ENCODE peak calls at places on chromosome 12, in five cellular contexts. C, X, L, J and G are unnamed samples.

GRCh38 chr12:114123108-114123507 is 157.0 kb upstream of the RBM19 start:
- DNase-seq in C (no peak), L (no peak), J (no peak), X (no peak), G (no peak)

GRCh38 chr12:102873077-102873476 is 44.0 kb downstream of the PAH start:
- DNase-seq in C (no peak), J (no peak), L (no peak), X (no peak), G (no peak)

GRCh38 chr12:116099664-116100432 is 177.6 kb downstream of the MED13L start:
- DNase-seq in X (no peak), C (no peak), J (no peak), L (no peak), G (no peak)

GRCh38 chr12:120922279-120922678 is 18.1 kb upstream of the SPPL3 start:
- DNase-seq in C (no peak), L (no peak), J (peak), X (no peak), G (no peak)

GRCh38 chr12:116520801-116521471 is 38.2 kb upstream of the MAP1LC3B2 start:
- DNase-seq in X (no peak), C (no peak), L (no peak), J (no peak), G (peak)

GRCh38 chr12:95304673-95305198 is 87.1 kb downstream of the VEZT start:
- DNase-seq in L (no peak), C (no peak), X (no peak), J (no peak), G (no peak)

GRCh38 chr12:1246637-1247036 is 255.6 kb downstream of the ERC1 start:
- DNase-seq in L (no peak), X (no peak), J (no peak), C (no peak), G (peak)

GRCh38 chr12:128959931-128960330 is 106.7 kb downstream of the GLT1D1 start:
- DNase-seq in C (no peak), J (no peak), X (no peak), L (no peak), G (no peak)

GRCh38 chr12:39972119-39972518 is 133.8 kb downstream of the SLC2A13 start:
- DNase-seq in C (no peak), J (no peak), L (no peak), X (no peak), G (no peak)

GRCh38 chr12:113418213-113418879 is 3.8 kb upstream of the SDSL start:
- DNase-seq in X (no peak), C (no peak), J (no peak), L (peak), G (no peak)

GRCh38 chr12:62684586-62685295 is 218.1 kb downstream of the MON2 start:
- DNase-seq in C (no peak), L (peak), J (peak), X (no peak), G (no peak)

GRCh38 chr12:52247622-52248540 is 14.8 kb downstream of the KRT7 start:
- DNase-seq in L (no peak), X (no peak), C (no peak), J (no peak), G (no peak)

GRCh38 chr12:4143909-4144308 is 129.7 kb upstream of the CCND2 start:
- DNase-seq in C (no peak), L (no peak), J (no peak), X (no peak), G (no peak)

GRCh38 chr12:6788972-6789905 is at the start of gene CD4:
- DNase-seq in L (peak), J (no peak), X (no peak), C (no peak), G (no peak)

GRCh38 chr12:46456356-46457334 is 84.1 kb upstream of the SLC38A2 start:
- DNase-seq in J (no peak), C (no peak), X (no peak), L (no peak), G (no peak)

GRCh38 chr12:6154730-6155459 is 30.4 kb upstream of the VWF start:
- DNase-seq in J (no peak), C (no peak), L (peak), X (no peak), G (no peak)

GRCh38 chr12:52234226-52234810 is 1.3 kb downstream of the KRT7 start:
- DNase-seq in L (no peak), X (peak), J (no peak), C (no peak), G (no peak)

GRCh38 chr12:131988054-131988796 is 38.5 kb downstream of the EP400 start:
- DNase-seq in J (no peak), L (no peak), X (no peak), C (no peak), G (no peak)

GRCh38 chr12:26369588-26369987 is 174.2 kb downstream of the SSPN start:
- DNase-seq in L (no peak), C (peak), X (peak), J (no peak), G (no peak)

GRCh38 chr12:12428961-12429657 is 72.2 kb downstream of the BORCS5 start:
- DNase-seq in J (no peak), L (no peak), X (peak), C (no peak), G (no peak)

GRCh38 chr12:102953221-102953620 is 4.3 kb upstream of the ASCL1 start:
- DNase-seq in X (no peak), C (no peak), L (no peak), J (no peak), G (no peak)

GRCh38 chr12:19323768-19324167 is 115.5 kb upstream of the AEBP2 start:
- DNase-seq in C (no peak), X (no peak), J (no peak), L (no peak), G (peak)

GRCh38 chr12:92928431-92928961 is 599 bp downstream of the EEA1 start:
- DNase-seq in J (peak), C (peak), X (no peak), L (peak), G (peak)

GRCh38 chr12:69821441-69822204 is 3.4 kb upstream of the MYRFL start:
- DNase-seq in L (no peak), C (no peak), J (no peak), X (peak), G (peak)

GRCh38 chr12:93748672-93749403 is 71.7 kb downstream of the CRADD start:
- DNase-seq in J (no peak), X (no peak), C (no peak), L (no peak), G (no peak)